ENCODE peak calls at places on chromosomes 5 and 9, in four cellular contexts. One of them, this sample, is unnamed.

GRCh38 chr9:130245474-130245873 is 20.1 kb upstream of the HMCN2 start:
- DNase-seq in testis: no peak
- DNase-seq in K562: no peak
- DNase-seq in IMR-90: no peak
- DNase-seq in this sample: no peak

GRCh38 chr5:26482817-26483375 is 555.5 kb downstream of the CDH9 start:
- DNase-seq in testis: peak
- DNase-seq in K562: peak
- DNase-seq in IMR-90: no peak
- DNase-seq in this sample: no peak

GRCh38 chr9:27771803-27772545 is 198.7 kb upstream of the C9orf72 start:
- DNase-seq in testis: no peak
- DNase-seq in K562: no peak
- DNase-seq in IMR-90: no peak
- DNase-seq in this sample: no peak

GRCh38 chr9:137948642-137949041 is 71.1 kb downstream of the CACNA1B start:
- DNase-seq in testis: no peak
- DNase-seq in K562: no peak
- DNase-seq in IMR-90: no peak
- DNase-seq in this sample: no peak

GRCh38 chr5:74555991-74556390 is 84.5 kb downstream of the ENC1 start:
- DNase-seq in testis: no peak
- DNase-seq in K562: peak
- DNase-seq in IMR-90: no peak
- DNase-seq in this sample: no peak

GRCh38 chr5:59055745-59056448 is 473.0 kb downstream of the RAB3C start:
- DNase-seq in testis: no peak
- DNase-seq in K562: no peak
- DNase-seq in IMR-90: no peak
- DNase-seq in this sample: no peak

GRCh38 chr9:89477395-89477794 is 20.5 kb downstream of the SEMA4D start:
- DNase-seq in testis: no peak
- DNase-seq in K562: no peak
- DNase-seq in IMR-90: no peak
- DNase-seq in this sample: no peak

GRCh38 chr9:114150608-114151007 is 4.7 kb upstream of the COL27A1 start:
- DNase-seq in testis: no peak
- DNase-seq in K562: no peak
- DNase-seq in IMR-90: no peak
- DNase-seq in this sample: no peak

GRCh38 chr5:61678966-61679365 is 346.9 kb downstream of the ZSWIM6 start:
- DNase-seq in testis: no peak
- DNase-seq in K562: no peak
- DNase-seq in IMR-90: no peak
- DNase-seq in this sample: no peak

GRCh38 chr5:8773091-8773615 is 772.7 kb downstream of the SEMA5A start:
- DNase-seq in testis: no peak
- DNase-seq in K562: no peak
- DNase-seq in IMR-90: no peak
- DNase-seq in this sample: no peak

GRCh38 chr5:67248703-67249589 is 52.3 kb upstream of the CD180 start:
- DNase-seq in testis: no peak
- DNase-seq in K562: no peak
- DNase-seq in IMR-90: no peak
- DNase-seq in this sample: no peak

GRCh38 chr9:37200572-37201005 is 80.2 kb downstream of the ZCCHC7 start:
- DNase-seq in testis: no peak
- DNase-seq in K562: peak
- DNase-seq in IMR-90: peak
- DNase-seq in this sample: no peak

GRCh38 chr9:134167530-134167931 is 3.2 kb upstream of the RNU6ATAC start:
- DNase-seq in testis: no peak
- DNase-seq in K562: no peak
- DNase-seq in IMR-90: peak
- DNase-seq in this sample: peak

GRCh38 chr5:73693573-73694061 is 67.6 kb downstream of the ARHGEF28 start:
- DNase-seq in testis: peak
- DNase-seq in K562: no peak
- DNase-seq in IMR-90: peak
- DNase-seq in this sample: no peak

GRCh38 chr5:52657231-52657645 is 130.5 kb upstream of the ITGA1 start:
- DNase-seq in testis: no peak
- DNase-seq in K562: peak
- DNase-seq in IMR-90: peak
- DNase-seq in this sample: no peak

GRCh38 chr9:101561740-101562139 is 28.1 kb downstream of the RNF20 start:
- DNase-seq in testis: no peak
- DNase-seq in K562: no peak
- DNase-seq in IMR-90: no peak
- DNase-seq in this sample: no peak

GRCh38 chr5:180352976-180353225 is 235 bp downstream of the GFPT2 start:
- DNase-seq in testis: no peak
- DNase-seq in K562: no peak
- DNase-seq in IMR-90: no peak
- DNase-seq in this sample: no peak

GRCh38 chr5:180352116-180352975 is 790 bp downstream of the GFPT2 start:
- DNase-seq in testis: peak
- DNase-seq in K562: no peak
- DNase-seq in IMR-90: no peak
- DNase-seq in this sample: no peak

GRCh38 chr5:180353963-180354574 is 933 bp upstream of the GFPT2 start:
- DNase-seq in testis: no peak
- DNase-seq in K562: no peak
- DNase-seq in IMR-90: no peak
- DNase-seq in this sample: no peak

GRCh38 chr5:180354966-180355365 is 1.8 kb upstream of the GFPT2 start:
- DNase-seq in testis: no peak
- DNase-seq in K562: no peak
- DNase-seq in IMR-90: no peak
- DNase-seq in this sample: no peak

GRCh38 chr5:180353226-180353962 is at the start of gene GFPT2:
- DNase-seq in testis: peak
- DNase-seq in K562: peak
- DNase-seq in IMR-90: peak
- DNase-seq in this sample: peak
- TF ChIP-seq POLR2A in testis: no peak
- TF ChIP-seq POLR2A in K562: no peak
- TF ChIP-seq POLR2A in IMR-90: peak
- TF ChIP-seq POLR2A in this sample: no peak

GRCh38 chr5:150512368-150512747 is 4.4 kb downstream of the NDST1 start:
- DNase-seq in testis: no peak
- DNase-seq in K562: no peak
- DNase-seq in IMR-90: no peak
- DNase-seq in this sample: no peak
- H3K27ac ChIP-seq in testis: peak
- H3K27ac ChIP-seq in K562: no peak
- H3K27ac ChIP-seq in IMR-90: no peak
- H3K27ac ChIP-seq in this sample: peak

GRCh38 chr5:147509710-147510651 is at the start of gene DPYSL3:
- DNase-seq in testis: peak
- DNase-seq in K562: no peak
- DNase-seq in IMR-90: peak
- DNase-seq in this sample: peak
- TF ChIP-seq POLR2A in testis: no peak
- TF ChIP-seq POLR2A in K562: no peak
- TF ChIP-seq POLR2A in IMR-90: peak
- TF ChIP-seq POLR2A in this sample: peak

DNA sequence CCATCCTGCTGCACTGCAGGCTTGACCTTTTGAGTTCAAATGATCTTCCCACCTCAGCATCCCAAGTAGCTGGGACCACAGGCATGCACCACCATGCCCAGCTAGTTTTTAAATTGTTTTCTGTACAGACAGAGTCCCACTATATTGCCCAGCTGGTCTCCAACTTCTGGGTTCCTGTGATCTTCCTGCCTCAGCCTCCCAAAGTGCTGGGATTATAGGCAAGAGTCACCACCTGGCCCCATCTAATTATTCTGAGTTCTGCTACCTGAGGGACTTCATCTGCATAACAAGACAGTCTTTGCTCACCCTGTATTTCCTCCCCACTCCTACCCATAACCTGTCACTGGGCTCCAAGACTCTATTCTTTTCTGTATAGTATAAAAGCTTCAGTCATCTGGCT is 54.6 kb upstream of the CEMIP2 start:
- DNase-seq in testis: no peak
- DNase-seq in K562: no peak
- DNase-seq in IMR-90: no peak
- DNase-seq in this sample: no peak
- H3K27ac ChIP-seq in testis: no peak
- H3K27ac ChIP-seq in K562: no peak
- H3K27ac ChIP-seq in IMR-90: no peak
- H3K27ac ChIP-seq in this sample: no peak

DNA sequence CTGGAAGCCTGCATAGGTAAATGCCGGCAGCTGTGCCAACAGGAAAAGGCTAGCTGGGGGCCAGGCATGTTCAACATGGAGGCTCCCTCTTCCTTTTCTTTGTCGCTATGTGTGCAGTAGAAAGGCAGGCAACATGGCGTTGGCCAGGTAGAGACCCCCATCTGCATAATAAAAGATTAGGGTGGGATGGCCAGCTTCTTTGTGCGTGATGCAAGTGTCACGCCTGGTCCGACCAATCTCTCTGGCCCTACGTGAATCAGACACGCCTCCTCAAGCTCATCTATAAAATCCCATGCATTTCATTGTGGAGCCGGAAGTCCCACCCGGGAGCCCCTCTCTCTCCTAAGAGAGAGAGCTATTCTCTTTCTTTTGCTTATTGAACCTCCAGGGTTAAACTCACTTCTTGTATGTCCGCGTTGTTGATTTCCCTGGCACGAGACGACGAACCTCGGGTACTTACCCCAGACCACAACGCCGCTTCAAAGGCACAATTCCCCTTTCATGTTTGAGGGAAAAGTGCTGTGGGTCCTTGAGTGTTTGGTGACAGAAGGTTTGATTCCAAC is 25.0 kb upstream of the C5orf47 start:
- DNase-seq in testis: no peak
- DNase-seq in K562: no peak
- DNase-seq in IMR-90: no peak
- DNase-seq in this sample: no peak
- TF ChIP-seq POLR2A in testis: no peak
- TF ChIP-seq POLR2A in K562: no peak
- TF ChIP-seq POLR2A in IMR-90: no peak
- TF ChIP-seq POLR2A in this sample: no peak